ENCODE peak calls at places on chromosome 16, in nine cellular contexts. One of them, this sample, is unnamed. For H3K36me3, the result is how much of the 10 kb centered on the place peaks cover.

GRCh38 chr16:78675312-78675711 is 575.9 kb downstream of the WWOX start:
- DNase-seq in heart left ventricle: no peak
- DNase-seq in ovary: no peak
- DNase-seq in left ventricle myocardium inferior: no peak
- DNase-seq in WERI-Rb-1: no peak
- DNase-seq in colonic mucosa: no peak
- DNase-seq in Caco-2: no peak
- DNase-seq in BJ: peak
- DNase-seq in neuronal stem cell: no peak
- DNase-seq in this sample: no peak

GRCh38 chr16:68361485-68361884 is 50.7 kb downstream of the PRMT7 start:
- DNase-seq in colonic mucosa: no peak
- DNase-seq in BJ: no peak
- DNase-seq in ovary: no peak
- DNase-seq in Caco-2: no peak
- DNase-seq in neuronal stem cell: no peak
- DNase-seq in WERI-Rb-1: no peak
- DNase-seq in heart left ventricle: no peak
- DNase-seq in left ventricle myocardium inferior: no peak
- DNase-seq in this sample: no peak

GRCh38 chr16:30395155-30395991 is at the start of gene ZNF48:
- DNase-seq in WERI-Rb-1: peak
- DNase-seq in heart left ventricle: peak
- DNase-seq in Caco-2: peak
- DNase-seq in BJ: peak
- DNase-seq in left ventricle myocardium inferior: peak
- DNase-seq in neuronal stem cell: peak
- DNase-seq in ovary: peak
- DNase-seq in colonic mucosa: peak
- DNase-seq in this sample: no peak

GRCh38 chr16:11090947-11091785 is 146.8 kb downstream of the CLEC16A start:
- DNase-seq in heart left ventricle: no peak
- DNase-seq in left ventricle myocardium inferior: no peak
- DNase-seq in Caco-2: no peak
- DNase-seq in WERI-Rb-1: peak
- DNase-seq in ovary: no peak
- DNase-seq in neuronal stem cell: no peak
- DNase-seq in BJ: no peak
- DNase-seq in colonic mucosa: no peak
- DNase-seq in this sample: no peak

GRCh38 chr16:69017036-69017783 is 88.2 kb upstream of the HAS3 start:
- DNase-seq in Caco-2: no peak
- DNase-seq in WERI-Rb-1: no peak
- DNase-seq in heart left ventricle: no peak
- DNase-seq in neuronal stem cell: no peak
- DNase-seq in left ventricle myocardium inferior: no peak
- DNase-seq in BJ: peak
- DNase-seq in colonic mucosa: no peak
- DNase-seq in ovary: no peak
- DNase-seq in this sample: no peak

GRCh38 chr16:85650864-85651811 is 37.6 kb downstream of the GINS2 start:
- DNase-seq in heart left ventricle: peak
- DNase-seq in Caco-2: no peak
- DNase-seq in BJ: no peak
- DNase-seq in ovary: peak
- DNase-seq in WERI-Rb-1: peak
- DNase-seq in left ventricle myocardium inferior: peak
- DNase-seq in neuronal stem cell: no peak
- DNase-seq in colonic mucosa: no peak
- DNase-seq in this sample: no peak

GRCh38 chr16:11799509-11800384 is 2.7 kb upstream of the ZC3H7A start:
- DNase-seq in BJ: no peak
- DNase-seq in WERI-Rb-1: peak
- DNase-seq in colonic mucosa: no peak
- DNase-seq in left ventricle myocardium inferior: no peak
- DNase-seq in ovary: no peak
- DNase-seq in heart left ventricle: no peak
- DNase-seq in neuronal stem cell: no peak
- DNase-seq in Caco-2: no peak
- DNase-seq in this sample: no peak

GRCh38 chr16:3642397-3643094 is 11.9 kb upstream of the DNASE1 start:
- DNase-seq in WERI-Rb-1: no peak
- DNase-seq in neuronal stem cell: no peak
- DNase-seq in colonic mucosa: peak
- DNase-seq in ovary: no peak
- DNase-seq in heart left ventricle: no peak
- DNase-seq in Caco-2: peak
- DNase-seq in BJ: no peak
- DNase-seq in left ventricle myocardium inferior: no peak
- DNase-seq in this sample: no peak

GRCh38 chr16:17461951-17462729 is 8.6 kb downstream of the XYLT1 start:
- DNase-seq in neuronal stem cell: no peak
- DNase-seq in BJ: no peak
- DNase-seq in ovary: no peak
- DNase-seq in heart left ventricle: no peak
- DNase-seq in Caco-2: no peak
- DNase-seq in left ventricle myocardium inferior: no peak
- DNase-seq in colonic mucosa: no peak
- DNase-seq in WERI-Rb-1: peak
- DNase-seq in this sample: no peak

GRCh38 chr16:22664561-22664997 is 149.4 kb upstream of the HS3ST2 start:
- DNase-seq in heart left ventricle: no peak
- DNase-seq in Caco-2: no peak
- DNase-seq in colonic mucosa: no peak
- DNase-seq in WERI-Rb-1: no peak
- DNase-seq in ovary: no peak
- DNase-seq in left ventricle myocardium inferior: no peak
- DNase-seq in neuronal stem cell: no peak
- DNase-seq in BJ: no peak
- DNase-seq in this sample: no peak

GRCh38 chr16:75908718-75909117 is 182.4 kb upstream of the CPHXL start:
- DNase-seq in colonic mucosa: no peak
- DNase-seq in heart left ventricle: no peak
- DNase-seq in WERI-Rb-1: peak
- DNase-seq in left ventricle myocardium inferior: no peak
- DNase-seq in ovary: no peak
- DNase-seq in BJ: no peak
- DNase-seq in Caco-2: no peak
- DNase-seq in neuronal stem cell: no peak
- DNase-seq in this sample: no peak

GRCh38 chr16:10988164-10988803 is 43.9 kb downstream of the CLEC16A start:
- DNase-seq in colonic mucosa: no peak
- DNase-seq in heart left ventricle: no peak
- DNase-seq in neuronal stem cell: no peak
- DNase-seq in BJ: no peak
- DNase-seq in left ventricle myocardium inferior: no peak
- DNase-seq in ovary: no peak
- DNase-seq in Caco-2: no peak
- DNase-seq in WERI-Rb-1: peak
- DNase-seq in this sample: no peak

GRCh38 chr16:11345040-11345862 is at the start of gene RMI2:
- DNase-seq in Caco-2: peak
- DNase-seq in heart left ventricle: peak
- DNase-seq in BJ: peak
- DNase-seq in WERI-Rb-1: peak
- DNase-seq in colonic mucosa: peak
- DNase-seq in left ventricle myocardium inferior: peak
- DNase-seq in neuronal stem cell: peak
- DNase-seq in ovary: peak
- DNase-seq in this sample: peak

GRCh38 chr16:69595127-69596036 is 29.6 kb downstream of the NFAT5 start:
- DNase-seq in WERI-Rb-1: no peak
- DNase-seq in ovary: no peak
- DNase-seq in Caco-2: no peak
- DNase-seq in left ventricle myocardium inferior: no peak
- DNase-seq in colonic mucosa: no peak
- DNase-seq in BJ: no peak
- DNase-seq in neuronal stem cell: no peak
- DNase-seq in heart left ventricle: no peak
- DNase-seq in this sample: no peak

GRCh38 chr16:70157105-70157476 is 16.5 kb upstream of the CLEC18C start:
- DNase-seq in Caco-2: no peak
- DNase-seq in colonic mucosa: peak
- DNase-seq in neuronal stem cell: no peak
- DNase-seq in ovary: no peak
- DNase-seq in WERI-Rb-1: no peak
- DNase-seq in BJ: no peak
- DNase-seq in left ventricle myocardium inferior: no peak
- DNase-seq in heart left ventricle: no peak
- DNase-seq in this sample: no peak

GRCh38 chr16:29665294-29666077 is 2.4 kb downstream of the SPN start:
- DNase-seq in heart left ventricle: no peak
- DNase-seq in colonic mucosa: no peak
- DNase-seq in left ventricle myocardium inferior: no peak
- DNase-seq in WERI-Rb-1: no peak
- DNase-seq in BJ: no peak
- DNase-seq in ovary: no peak
- DNase-seq in neuronal stem cell: no peak
- DNase-seq in Caco-2: no peak
- DNase-seq in this sample: no peak

GRCh38 chr16:54034684-54035083 is 251.9 kb downstream of the IRX3 start:
- DNase-seq in neuronal stem cell: no peak
- DNase-seq in heart left ventricle: no peak
- DNase-seq in Caco-2: no peak
- DNase-seq in colonic mucosa: no peak
- DNase-seq in WERI-Rb-1: no peak
- DNase-seq in BJ: no peak
- DNase-seq in ovary: no peak
- DNase-seq in left ventricle myocardium inferior: no peak
- DNase-seq in this sample: no peak
- H3K36me3 ChIP-seq in neuronal stem cell: under half
- H3K36me3 ChIP-seq in heart left ventricle: under half
- H3K36me3 ChIP-seq in Caco-2: under half
- H3K36me3 ChIP-seq in colonic mucosa: under half
- H3K36me3 ChIP-seq in WERI-Rb-1: under half
- H3K36me3 ChIP-seq in BJ: under half
- H3K36me3 ChIP-seq in ovary: under half
- H3K36me3 ChIP-seq in left ventricle myocardium inferior: under half
- H3K36me3 ChIP-seq in this sample: under half

GRCh38 chr16:88476817-88477397 is 23.8 kb downstream of the ZFPM1 start:
- DNase-seq in colonic mucosa: no peak
- DNase-seq in heart left ventricle: no peak
- DNase-seq in left ventricle myocardium inferior: no peak
- DNase-seq in BJ: no peak
- DNase-seq in Caco-2: no peak
- DNase-seq in ovary: no peak
- DNase-seq in WERI-Rb-1: no peak
- DNase-seq in neuronal stem cell: no peak
- DNase-seq in this sample: no peak

GRCh38 chr16:88476203-88476602 is 23.1 kb downstream of the ZFPM1 start:
- DNase-seq in ovary: no peak
- DNase-seq in WERI-Rb-1: no peak
- DNase-seq in colonic mucosa: no peak
- DNase-seq in neuronal stem cell: no peak
- DNase-seq in left ventricle myocardium inferior: no peak
- DNase-seq in BJ: no peak
- DNase-seq in Caco-2: no peak
- DNase-seq in heart left ventricle: no peak
- DNase-seq in this sample: no peak

GRCh38 chr16:88473666-88474534 is 20.8 kb downstream of the ZFPM1 start:
- DNase-seq in BJ: no peak
- DNase-seq in left ventricle myocardium inferior: peak
- DNase-seq in heart left ventricle: peak
- DNase-seq in neuronal stem cell: no peak
- DNase-seq in colonic mucosa: no peak
- DNase-seq in WERI-Rb-1: no peak
- DNase-seq in Caco-2: no peak
- DNase-seq in ovary: peak
- DNase-seq in this sample: no peak

GRCh38 chr16:88472637-88473205 is 19.6 kb downstream of the ZFPM1 start:
- DNase-seq in ovary: no peak
- DNase-seq in WERI-Rb-1: no peak
- DNase-seq in left ventricle myocardium inferior: peak
- DNase-seq in neuronal stem cell: no peak
- DNase-seq in BJ: no peak
- DNase-seq in Caco-2: no peak
- DNase-seq in colonic mucosa: no peak
- DNase-seq in heart left ventricle: peak
- DNase-seq in this sample: no peak

GRCh38 chr16:88475037-88475436 is 22.0 kb downstream of the ZFPM1 start:
- DNase-seq in left ventricle myocardium inferior: no peak
- DNase-seq in neuronal stem cell: no peak
- DNase-seq in BJ: no peak
- DNase-seq in ovary: no peak
- DNase-seq in heart left ventricle: no peak
- DNase-seq in Caco-2: no peak
- DNase-seq in colonic mucosa: no peak
- DNase-seq in WERI-Rb-1: no peak
- DNase-seq in this sample: no peak
- H3K36me3 ChIP-seq in left ventricle myocardium inferior: under half
- H3K36me3 ChIP-seq in neuronal stem cell: under half
- H3K36me3 ChIP-seq in BJ: under half
- H3K36me3 ChIP-seq in ovary: under half
- H3K36me3 ChIP-seq in heart left ventricle: under half
- H3K36me3 ChIP-seq in Caco-2: under half
- H3K36me3 ChIP-seq in colonic mucosa: under half
- H3K36me3 ChIP-seq in WERI-Rb-1: under half
- H3K36me3 ChIP-seq in this sample: under half

DNA sequence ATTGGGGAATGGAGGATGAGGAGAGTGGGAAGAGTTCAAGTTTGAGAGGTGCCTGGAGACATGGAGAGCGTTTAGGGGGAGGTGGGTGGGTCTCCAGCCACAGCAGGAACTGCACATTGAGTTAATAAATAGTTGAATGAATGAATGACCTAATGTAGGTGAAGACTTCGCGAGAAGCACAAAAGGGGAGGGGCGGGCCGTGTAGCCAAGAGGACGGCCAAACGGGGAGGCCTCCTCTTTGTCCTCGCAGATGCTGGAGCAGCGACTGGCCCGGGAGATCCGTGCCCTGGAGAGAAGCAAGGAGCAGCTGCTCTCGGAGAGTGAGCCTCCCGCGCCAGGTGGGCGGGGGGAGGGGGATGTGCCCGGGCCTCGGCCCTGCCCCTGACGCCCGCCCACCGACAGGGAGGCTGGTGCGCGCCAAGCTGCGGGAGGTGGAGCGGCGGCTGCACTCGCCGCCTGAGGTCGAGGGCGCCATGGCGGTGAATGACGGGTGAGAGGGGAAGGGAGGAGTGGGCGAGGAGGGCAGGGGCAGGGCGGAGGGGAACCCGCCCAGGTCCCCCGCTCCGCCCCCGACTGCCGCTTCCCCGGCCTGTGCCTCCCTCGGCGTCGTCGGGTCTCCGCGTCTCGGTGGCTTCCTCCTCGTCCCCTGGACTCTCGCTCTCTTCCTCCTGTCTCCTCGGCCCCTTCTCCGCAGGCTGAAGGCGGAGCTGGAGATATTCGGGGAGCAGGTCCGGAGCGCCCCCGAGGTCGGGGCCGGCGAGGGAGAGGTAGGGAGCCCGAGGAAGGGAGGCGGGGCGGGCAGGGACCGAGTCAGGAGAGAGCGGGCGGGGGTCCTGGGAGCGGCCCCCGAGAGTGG is 12.9 kb downstream of the SYCE1L start:
- DNase-seq in colonic mucosa: peak
- DNase-seq in neuronal stem cell: peak
- DNase-seq in ovary: peak
- DNase-seq in WERI-Rb-1: peak
- DNase-seq in BJ: no peak
- DNase-seq in left ventricle myocardium inferior: peak
- DNase-seq in heart left ventricle: peak
- DNase-seq in Caco-2: peak
- DNase-seq in this sample: peak
- H3K36me3 ChIP-seq in colonic mucosa: under half
- H3K36me3 ChIP-seq in neuronal stem cell: under half
- H3K36me3 ChIP-seq in ovary: under half
- H3K36me3 ChIP-seq in WERI-Rb-1: under half
- H3K36me3 ChIP-seq in BJ: under half
- H3K36me3 ChIP-seq in left ventricle myocardium inferior: under half
- H3K36me3 ChIP-seq in heart left ventricle: under half
- H3K36me3 ChIP-seq in Caco-2: under half
- H3K36me3 ChIP-seq in this sample: under half

GRCh38 chr16:4882261-4882632 is 35.0 kb downstream of the UBN1 start:
- DNase-seq in heart left ventricle: no peak
- DNase-seq in ovary: peak
- DNase-seq in WERI-Rb-1: no peak
- DNase-seq in BJ: no peak
- DNase-seq in left ventricle myocardium inferior: no peak
- DNase-seq in Caco-2: no peak
- DNase-seq in colonic mucosa: no peak
- DNase-seq in neuronal stem cell: no peak
- DNase-seq in this sample: no peak
- H3K36me3 ChIP-seq in heart left ventricle: half or more
- H3K36me3 ChIP-seq in ovary: under half
- H3K36me3 ChIP-seq in WERI-Rb-1: half or more
- H3K36me3 ChIP-seq in BJ: under half
- H3K36me3 ChIP-seq in left ventricle myocardium inferior: half or more
- H3K36me3 ChIP-seq in Caco-2: under half
- H3K36me3 ChIP-seq in colonic mucosa: under half
- H3K36me3 ChIP-seq in neuronal stem cell: half or more
- H3K36me3 ChIP-seq in this sample: half or more

This sample was measured in RWPE2.